ENCODE peak calls at places on chromosomes 5 and 9, in eight cellular contexts. E is HuH-7; Z is CD8-positive, alpha-beta memory T cell; S is uterus; N is activated CD8-positive, alpha-beta memory T cell treated with anti-CD3 and anti-CD28 coated beads for 4 hours; A is HT1080; Y is endothelial cell of umbilical vein; H is AG04450. W is an unnamed sample.

GRCh38 chr9:2336055-2336454 is 285.5 kb upstream of the VLDLR start:
- DNase-seq in E (no peak), Z (no peak), S (no peak), N (no peak), A (no peak), Y (peak; percentile 8), H (no peak), W (no peak)

GRCh38 chr5:160438316-160439204 is 16.9 kb downstream of the PTTG1 start:
- DNase-seq in E (peak; percentile 70), Z (peak; percentile 56), S (peak; percentile 23), N (no peak), A (peak; percentile 62), Y (peak; percentile 79), H (no peak), W (peak; percentile 58)

GRCh38 chr9:81621785-81622243 is 67.5 kb downstream of the TLE1 start:
- DNase-seq in E (no peak), Z (no peak), S (no peak), N (no peak), A (no peak), Y (no peak), H (no peak), W (peak; percentile 82)

GRCh38 chr5:132268698-132269551 is 11.4 kb downstream of the PDLIM4 start:
- DNase-seq in E (no peak), Z (no peak), S (peak; percentile 49), N (no peak), A (no peak), Y (no peak), H (no peak), W (peak; percentile 64)

GRCh38 chr5:38666668-38667498 is 110.4 kb upstream of the LIFR start:
- DNase-seq in E (peak; percentile 70), Z (no peak), S (no peak), N (no peak), A (peak; percentile 38), Y (peak; percentile 67), H (no peak), W (no peak)

GRCh38 chr5:81912933-81913332 is 58.9 kb upstream of the ATG10 start:
- DNase-seq in E (no peak), Z (no peak), S (no peak), N (no peak), A (no peak), Y (no peak), H (no peak), W (no peak)

GRCh38 chr9:79287881-79288280 is 283.9 kb upstream of the TLE4 start:
- DNase-seq in E (no peak), Z (no peak), S (no peak), N (no peak), A (no peak), Y (no peak), H (no peak), W (no peak)

GRCh38 chr5:181181650-181182565 is 23.1 kb downstream of the TRIM7 start:
- DNase-seq in E (no peak), Z (peak; percentile 75), S (peak; percentile 51), N (no peak), A (peak; percentile 69), Y (peak; percentile 77), H (no peak), W (no peak)

GRCh38 chr5:18805376-18805775 is 1171.1 kb downstream of the TAF11L14 start:
- DNase-seq in E (no peak), Z (no peak), S (no peak), N (no peak), A (no peak), Y (no peak), H (no peak), W (no peak)

GRCh38 chr5:172144291-172144815 is 43.7 kb downstream of the STK10 start:
- DNase-seq in E (peak; percentile 47), Z (no peak), S (no peak), N (no peak), A (no peak), Y (no peak), H (no peak), W (no peak)

GRCh38 chr9:117709936-117710335 is 5.7 kb downstream of the TLR4 start:
- DNase-seq in E (no peak), Z (no peak), S (no peak), N (no peak), A (no peak), Y (no peak), H (no peak), W (no peak)

GRCh38 chr9:96137666-96138429 is 164.1 kb downstream of the HSD17B3 start:
- DNase-seq in E (no peak), Z (no peak), S (no peak), N (no peak), A (no peak), Y (no peak), H (no peak), W (no peak)

GRCh38 chr9:88378317-88378716 is 9.9 kb upstream of the SPIN1 start:
- DNase-seq in E (no peak), Z (no peak), S (no peak), N (no peak), A (no peak), Y (peak; percentile 57), H (no peak), W (no peak)

GRCh38 chr5:73902327-73903051 is 276.5 kb downstream of the ARHGEF28 start:
- DNase-seq in E (peak; percentile 54), Z (peak; percentile 34), S (no peak), N (no peak), A (peak; percentile 36), Y (peak; percentile 62), H (no peak), W (no peak)

GRCh38 chr5:154648706-154649105 is 106.5 kb upstream of the LARP1 start:
- DNase-seq in E (no peak), Z (no peak), S (no peak), N (no peak), A (no peak), Y (no peak), H (no peak), W (no peak)

GRCh38 chr5:131254741-131255140 is 9.1 kb upstream of the CDC42SE2 start:
- DNase-seq in E (no peak), Z (no peak), S (no peak), N (no peak), A (no peak), Y (no peak), H (no peak), W (no peak)

GRCh38 chr5:133147411-133147810 is 95.6 kb downstream of the HSPA4 start:
- DNase-seq in E (no peak), Z (no peak), S (no peak), N (no peak), A (no peak), Y (no peak), H (no peak), W (no peak)

GRCh38 chr5:163339148-163339547 is 98.2 kb upstream of the CCNG1 start:
- DNase-seq in E (no peak), Z (no peak), S (no peak), N (no peak), A (peak; percentile 10), Y (no peak), H (no peak), W (no peak)

GRCh38 chr5:84403773-84404172 is 19.1 kb upstream of the EDIL3 start:
- DNase-seq in E (no peak), Z (no peak), S (no peak), N (no peak), A (peak; percentile 94), Y (peak; percentile 37), H (peak; percentile 70), W (no peak)

GRCh38 chr5:88089757-88090390 is 178.8 kb downstream of the TMEM161B start:
- DNase-seq in E (no peak), Z (no peak), S (no peak), N (no peak), A (no peak), Y (no peak), H (no peak), W (no peak)

GRCh38 chr9:112789493-112789892 is 38.9 kb downstream of the SNX30 start:
- DNase-seq in E (no peak), Z (no peak), S (no peak), N (no peak), A (no peak), Y (no peak), H (no peak), W (no peak)

GRCh38 chr9:124196814-124197176 is 61.0 kb upstream of the NEK6 start:
- DNase-seq in E (no peak), Z (no peak), S (no peak), N (no peak), A (no peak), Y (no peak), H (no peak), W (no peak)

GRCh38 chr5:462051-462481 is 19.1 kb downstream of the EXOC3 start:
- DNase-seq in E (no peak), Z (no peak), S (peak; percentile 5), N (no peak), A (no peak), Y (no peak), H (no peak), W (no peak)

GRCh38 chr5:160436017-160436416 is 14.4 kb downstream of the PTTG1 start:
- DNase-seq in E (no peak), Z (no peak), S (no peak), N (no peak), A (no peak), Y (no peak), H (no peak), W (no peak)

GRCh38 chr9:125843646-125844045 is 96.5 kb downstream of the PBX3 start:
- DNase-seq in E (no peak), Z (no peak), S (no peak), N (no peak), A (no peak), Y (no peak), H (no peak), W (no peak)

GRCh38 chr9:121658591-121658990 is 7.2 kb downstream of the DAB2IP start:
- DNase-seq in E (no peak), Z (no peak), S (no peak), N (no peak), A (no peak), Y (no peak), H (no peak), W (no peak)

GRCh38 chr5:103021310-103021709 is 98.6 kb downstream of the GIN1 start:
- DNase-seq in E (no peak), Z (no peak), S (no peak), N (no peak), A (peak; percentile 82), Y (no peak), H (no peak), W (no peak)

GRCh38 chr9:19465571-19466267 is 56.9 kb downstream of the ACER2 start:
- DNase-seq in E (no peak), Z (no peak), S (no peak), N (no peak), A (no peak), Y (no peak), H (no peak), W (no peak)